ENCODE peak calls at places on chromosomes 5 and 9, in seven cellular contexts. W, U, O, Z, P, H and B are unnamed samples.

GRCh38 chr9:123643518-123643917 is 286.4 kb downstream of the DENND1A start:
- DNase-seq in U (no peak), P (no peak), O (no peak), W (no peak), H (no peak), Z (no peak), B (no peak)

GRCh38 chr9:137254624-137255447 is at the start of gene NELFB:
- DNase-seq in W (no peak), P (peak), Z (peak), O (peak), H (peak), U (peak), B (peak)

GRCh38 chr5:134114886-134115805 is 665 bp downstream of the TCF7 start:
- DNase-seq in O (no peak), U (peak), W (no peak), P (no peak), H (peak), Z (peak), B (no peak)

GRCh38 chr5:1661831-1662558 is 137.6 kb downstream of the MRPL36 start:
- DNase-seq in Z (no peak), W (no peak), U (no peak), O (no peak), P (no peak), H (no peak), B (no peak)

GRCh38 chr5:38858839-38859238 is 13.0 kb downstream of the OSMR start:
- DNase-seq in O (no peak), H (no peak), Z (no peak), P (no peak), W (no peak), U (no peak), B (no peak)

GRCh38 chr9:91643474-91644102 is 220.0 kb upstream of the NFIL3 start:
- DNase-seq in U (no peak), Z (no peak), O (no peak), P (no peak), W (no peak), H (no peak), B (no peak)

GRCh38 chr5:71839049-71839834 is 120.2 kb downstream of the CARTPT start:
- DNase-seq in W (no peak), U (no peak), O (no peak), Z (no peak), H (no peak), P (no peak), B (no peak)

GRCh38 chr9:135505406-135506187 is 5.1 kb downstream of the MRPS2 start:
- DNase-seq in O (no peak), Z (no peak), W (no peak), H (no peak), P (no peak), U (no peak), B (no peak)

GRCh38 chr5:104754311-104754995 is 1191.9 kb upstream of the NUDT12 start:
- DNase-seq in P (no peak), Z (peak), O (no peak), W (no peak), H (no peak), U (no peak), B (no peak)

GRCh38 chr5:87300744-87301143 is 33.1 kb downstream of the RASA1 start:
- DNase-seq in H (no peak), Z (no peak), O (no peak), W (peak), U (peak), P (peak), B (peak)

GRCh38 chr5:98772415-98773213 is 849 bp upstream of the RGMB start:
- DNase-seq in Z (peak), H (peak), P (peak), W (no peak), O (peak), U (peak), B (peak)

GRCh38 chr5:119273391-119273839 is 82.4 kb upstream of the TNFAIP8 start:
- DNase-seq in Z (no peak), P (no peak), H (no peak), W (no peak), O (peak), U (no peak), B (no peak)

GRCh38 chr5:176948458-176948857 is 49.3 kb upstream of the HK3 start:
- DNase-seq in Z (no peak), P (no peak), H (no peak), O (no peak), W (no peak), U (no peak), B (no peak)

GRCh38 chr5:122500245-122501086 is 188.4 kb downstream of the SNCAIP start:
- DNase-seq in O (peak), P (peak), Z (peak), U (peak), W (peak), H (peak), B (peak)

GRCh38 chr5:9789818-9790217 is 159.7 kb upstream of the TAS2R1 start:
- DNase-seq in Z (no peak), P (no peak), W (no peak), O (no peak), U (no peak), H (no peak), B (no peak)

GRCh38 chr9:76692448-76693129 is 71.6 kb upstream of the PCA3 start:
- DNase-seq in W (no peak), O (no peak), H (no peak), U (no peak), P (no peak), Z (no peak), B (no peak)

GRCh38 chr9:107484117-107484723 is 5.3 kb downstream of the KLF4 start:
- DNase-seq in W (peak), O (no peak), P (peak), Z (peak), U (peak), H (peak), B (peak)

GRCh38 chr5:126274396-126274795 is 148.8 kb upstream of the GRAMD2B start:
- DNase-seq in Z (no peak), O (no peak), U (no peak), H (no peak), P (no peak), W (no peak), B (no peak)

GRCh38 chr9:128001411-128002298 is 20.9 kb upstream of the EEIG1 start:
- DNase-seq in H (no peak), Z (peak), W (peak), O (no peak), U (peak), P (peak), B (peak)

GRCh38 chr9:18596920-18597319 is 123.0 kb downstream of the ADAMTSL1 start:
- DNase-seq in W (peak), H (no peak), P (no peak), U (no peak), Z (no peak), O (no peak), B (peak)

GRCh38 chr9:102631559-102631958 is 363.6 kb upstream of the CYLC2 start:
- DNase-seq in O (no peak), W (no peak), Z (peak), U (no peak), P (peak), H (no peak), B (no peak)

GRCh38 chr9:32487981-32488380 is 38.0 kb downstream of the RIGI start:
- DNase-seq in Z (no peak), W (peak), O (no peak), P (no peak), U (no peak), H (no peak), B (no peak)

GRCh38 chr9:82492274-82492673 is 503.7 kb downstream of the SPATA31D1 start:
- DNase-seq in Z (no peak), O (no peak), U (no peak), P (no peak), W (no peak), H (no peak), B (no peak)

GRCh38 chr9:37730256-37730655 is 23.3 kb upstream of the TRMT10B start:
- DNase-seq in Z (no peak), U (no peak), H (no peak), P (no peak), W (no peak), O (no peak), B (peak)

GRCh38 chr5:41843456-41844112 is 26.6 kb downstream of the OXCT1 start:
- DNase-seq in O (no peak), Z (peak), H (peak), U (peak), W (peak), P (peak), B (peak)

GRCh38 chr5:34928267-34928666 is 1.1 kb upstream of the DNAJC21 start:
- DNase-seq in W (no peak), P (no peak), O (no peak), U (no peak), Z (no peak), H (no peak), B (no peak)

GRCh38 chr5:1330847-1331831 is 13.8 kb downstream of the CLPTM1L start:
- DNase-seq in P (no peak), H (no peak), W (no peak), O (peak), Z (no peak), U (no peak), B (no peak)

GRCh38 chr5:1648806-1649205 is 125.0 kb upstream of the LPCAT1 start:
- DNase-seq in P (no peak), O (no peak), Z (no peak), U (no peak), H (no peak), W (peak), B (peak)

GRCh38 chr5:62448528-62448927 is 36.0 kb downstream of the IPO11 start:
- DNase-seq in U (no peak), Z (no peak), W (no peak), O (no peak), H (no peak), P (no peak), B (no peak)

GRCh38 chr9:224540-225520 is 10.2 kb downstream of the DOCK8 start:
- DNase-seq in Z (no peak), U (no peak), P (peak), O (no peak), W (no peak), H (no peak), B (no peak)

GRCh38 chr9:79559501-79560181 is 12.1 kb upstream of the TLE4 start:
- DNase-seq in O (no peak), U (no peak), W (no peak), Z (no peak), H (no peak), P (no peak), B (no peak)

GRCh38 chr5:113204525-113205161 is 228.0 kb downstream of the DCP2 start:
- DNase-seq in H (no peak), O (peak), P (no peak), W (no peak), Z (no peak), U (peak), B (peak)

GRCh38 chr9:134686896-134687295 is 45.3 kb downstream of the COL5A1 start:
- DNase-seq in W (no peak), H (no peak), P (no peak), Z (no peak), O (peak), U (no peak), B (no peak)

GRCh38 chr9:2904242-2904930 is 60.5 kb upstream of the PUM3 start:
- DNase-seq in P (no peak), Z (no peak), O (no peak), U (no peak), W (no peak), H (no peak), B (no peak)

GRCh38 chr9:125442471-125442870 is 180.8 kb downstream of the GAPVD1 start:
- DNase-seq in P (no peak), W (no peak), O (no peak), H (no peak), Z (no peak), U (no peak), B (no peak)